ENCODE peak calls at places on chromosomes 6 and 20, in six cellular contexts. K is OCI-LY7, N is upper lobe of left lung, D is ovary, Y is HCT116, R is GM23338. Q is an unnamed sample.

GRCh38 chr6:7901056-7901455 is 9.5 kb downstream of the TXNDC5 start:
- DNase-seq in D (no peak), K (no peak), N (no peak), R (no peak), Y (no peak), Q (no peak)

GRCh38 chr6:67433124-67433523 is 1202.0 kb upstream of the ADGRB3 start:
- DNase-seq in D (no peak), R (no peak), N (no peak), K (no peak), Y (no peak), Q (no peak)

GRCh38 chr6:166300357-166300987 is 7.7 kb downstream of the PRR18 start:
- DNase-seq in R (no peak), Y (no peak), D (no peak), K (no peak), N (no peak), Q (no peak)

GRCh38 chr6:2353412-2354137 is 108.2 kb upstream of the GMDS start:
- DNase-seq in R (peak), K (peak), D (peak), N (no peak), Y (peak), Q (no peak)

GRCh38 chr6:43001843-43002242 is 11.9 kb downstream of the MEA1 start:
- DNase-seq in Y (no peak), K (no peak), R (no peak), D (no peak), N (no peak), Q (no peak)

GRCh38 chr6:11769816-11770545 is 8.6 kb downstream of the ADTRP start:
- DNase-seq in Y (no peak), K (no peak), R (peak), N (no peak), D (no peak), Q (no peak)

GRCh38 chr6:161079566-161080262 is 88.1 kb downstream of the MAP3K4 start:
- DNase-seq in R (no peak), D (no peak), Y (no peak), N (no peak), K (no peak), Q (no peak)

GRCh38 chr6:3438190-3439167 is 18.4 kb downstream of the SLC22A23 start:
- DNase-seq in N (no peak), Y (no peak), R (no peak), K (no peak), D (no peak), Q (peak)

GRCh38 chr6:142566628-142567396 is 265.0 kb downstream of the ADGRG6 start:
- DNase-seq in N (peak), K (peak), Y (peak), D (no peak), R (peak), Q (no peak)

GRCh38 chr6:92826633-92827032 is 592.7 kb downstream of the EPHA7 start:
- DNase-seq in K (peak), Y (no peak), R (no peak), D (no peak), N (no peak), Q (no peak)

GRCh38 chr6:136103763-136104311 is 146.3 kb downstream of the MTFR2 start:
- DNase-seq in D (no peak), Y (no peak), K (no peak), R (peak), N (no peak), Q (peak)

GRCh38 chr6:130206474-130206873 is 16.3 kb downstream of the SAMD3 start:
- DNase-seq in R (no peak), N (no peak), Y (no peak), K (no peak), D (no peak), Q (no peak)

GRCh38 chr6:129163551-129163950 is 280.6 kb downstream of the LAMA2 start:
- DNase-seq in Y (no peak), N (no peak), D (no peak), K (no peak), R (no peak), Q (no peak)

GRCh38 chr6:116568111-116568510 is 3.2 kb upstream of the RWDD1 start:
- DNase-seq in R (no peak), D (no peak), N (no peak), K (no peak), Y (no peak), Q (no peak)

GRCh38 chr20:25275813-25276532 is 28.1 kb downstream of the PYGB start:
- DNase-seq in D (peak), N (peak), R (no peak), Y (no peak), K (no peak), Q (peak)

GRCh38 chr6:145155411-145155810 is 579.9 kb downstream of the EPM2A start:
- DNase-seq in N (no peak), R (no peak), D (no peak), K (no peak), Y (no peak), Q (no peak)

GRCh38 chr6:93644611-93645010 is 225.3 kb upstream of the EPHA7 start:
- DNase-seq in K (no peak), R (no peak), Y (no peak), N (no peak), D (no peak), Q (no peak)

GRCh38 chr6:30325150-30325872 is 1.4 kb upstream of the TRIM39 start:
- DNase-seq in D (no peak), Y (no peak), N (no peak), K (peak), R (peak), Q (no peak)

GRCh38 chr6:158879180-158879579 is 60.0 kb upstream of the EZR start:
- DNase-seq in Y (no peak), D (no peak), R (peak), N (no peak), K (no peak), Q (no peak)

GRCh38 chr6:153698001-153698400 is 341.0 kb upstream of the OPRM1 start:
- DNase-seq in N (no peak), D (no peak), K (no peak), R (no peak), Y (no peak), Q (no peak)

GRCh38 chr6:44439270-44440045 is 52.0 kb downstream of the CDC5L start:
- DNase-seq in N (no peak), Y (no peak), D (no peak), R (no peak), K (no peak), Q (no peak)

GRCh38 chr20:53609501-53610445 is 16.1 kb upstream of the ZNF217 start:
- DNase-seq in R (peak), D (peak), Y (no peak), N (no peak), K (peak), Q (peak)

GRCh38 chr20:53608456-53609413 is 15.1 kb upstream of the ZNF217 start:
- DNase-seq in D (peak), Y (no peak), N (peak), K (no peak), R (peak), Q (peak)

GRCh38 chr20:53613748-53614147 is 20.1 kb upstream of the ZNF217 start:
- DNase-seq in D (no peak), Y (no peak), N (no peak), K (no peak), R (no peak), Q (no peak)

GRCh38 chr20:53608071-53608455 is 14.4 kb upstream of the ZNF217 start:
- DNase-seq in N (peak), D (no peak), Y (no peak), R (no peak), K (no peak), Q (no peak)

DNA sequence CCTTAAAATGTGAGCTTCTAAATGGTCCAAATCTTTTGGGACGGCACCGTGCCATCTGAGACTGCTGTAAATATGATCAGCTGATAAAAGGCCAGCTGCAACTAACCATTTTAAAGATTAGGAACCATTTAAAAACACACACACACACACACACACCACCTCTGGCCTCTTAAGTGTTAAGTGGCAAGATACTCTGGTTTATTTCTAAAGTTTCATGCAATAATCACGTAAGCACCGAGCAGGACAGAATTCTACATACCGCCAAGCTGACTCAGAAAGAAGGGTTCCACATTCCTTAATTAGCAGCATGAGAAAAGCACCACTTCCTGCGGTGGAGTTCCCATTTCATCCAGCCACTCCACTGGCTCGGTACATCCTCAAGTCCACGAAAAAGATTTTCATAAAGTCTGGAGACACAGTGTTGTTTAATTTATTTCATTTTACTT is 17.8 kb upstream of the ZNF217 start:
- DNase-seq in D (no peak), R (peak), N (no peak), K (peak), Y (peak), Q (no peak)
- H3K4me3 ChIP-seq in D (no peak), R (no peak), N (no peak), K (peak), Y (peak), Q (peak)

DNA sequence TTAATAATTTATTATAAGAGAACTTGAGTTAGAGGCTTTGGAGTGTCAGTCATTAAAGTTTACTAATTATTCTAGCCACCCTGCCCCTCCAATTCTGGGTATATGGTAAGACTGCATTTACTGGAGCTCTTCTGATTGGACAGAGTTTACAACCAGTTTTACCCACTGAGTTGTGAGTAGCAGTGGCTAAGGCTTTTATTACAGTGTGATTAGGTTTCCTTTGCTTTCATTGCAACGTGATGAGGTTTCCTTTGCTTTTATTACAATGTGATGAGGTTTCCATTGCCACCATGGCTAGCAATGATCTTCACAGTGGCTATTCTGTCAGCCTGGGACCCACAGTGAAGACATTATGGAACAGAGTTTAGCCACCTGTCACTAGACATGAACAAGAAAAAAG is 710.1 kb upstream of the FLRT3 start:
- DNase-seq in K (no peak), R (no peak), N (no peak), D (no peak), Y (no peak), Q (no peak)
- H3K4me3 ChIP-seq in K (no peak), R (no peak), N (no peak), D (no peak), Y (no peak), Q (no peak)

GRCh38 chr6:35669441-35669776 is 19.3 kb downstream of the FKBP5 start:
- DNase-seq in Y (no peak), K (peak), N (no peak), R (no peak), D (no peak), Q (no peak)
- H3K4me3 ChIP-seq in Y (no peak), K (peak), N (peak), R (no peak), D (no peak), Q (peak)

GRCh38 chr6:143675327-143675900 is 2.4 kb upstream of the PHACTR2 start:
- DNase-seq in Y (no peak), D (no peak), R (no peak), K (no peak), N (no peak), Q (no peak)

GRCh38 chr6:143675946-143676345 is 1.8 kb upstream of the PHACTR2 start:
- DNase-seq in D (no peak), R (no peak), K (no peak), Y (no peak), N (no peak), Q (no peak)

GRCh38 chr6:143674466-143675114 is 3.2 kb upstream of the PHACTR2 start:
- DNase-seq in R (no peak), K (no peak), Y (no peak), N (no peak), D (no peak), Q (no peak)

GRCh38 chr6:143676437-143677045 is 1.2 kb upstream of the PHACTR2 start:
- DNase-seq in N (no peak), K (no peak), R (peak), Y (no peak), D (no peak), Q (no peak)

GRCh38 chr6:143673638-143674037 is 4.1 kb upstream of the PHACTR2 start:
- DNase-seq in Y (peak), K (no peak), R (peak), D (no peak), N (no peak), Q (no peak)
- H3K4me3 ChIP-seq in Y (peak), K (no peak), R (no peak), D (no peak), N (no peak), Q (no peak)

DNA sequence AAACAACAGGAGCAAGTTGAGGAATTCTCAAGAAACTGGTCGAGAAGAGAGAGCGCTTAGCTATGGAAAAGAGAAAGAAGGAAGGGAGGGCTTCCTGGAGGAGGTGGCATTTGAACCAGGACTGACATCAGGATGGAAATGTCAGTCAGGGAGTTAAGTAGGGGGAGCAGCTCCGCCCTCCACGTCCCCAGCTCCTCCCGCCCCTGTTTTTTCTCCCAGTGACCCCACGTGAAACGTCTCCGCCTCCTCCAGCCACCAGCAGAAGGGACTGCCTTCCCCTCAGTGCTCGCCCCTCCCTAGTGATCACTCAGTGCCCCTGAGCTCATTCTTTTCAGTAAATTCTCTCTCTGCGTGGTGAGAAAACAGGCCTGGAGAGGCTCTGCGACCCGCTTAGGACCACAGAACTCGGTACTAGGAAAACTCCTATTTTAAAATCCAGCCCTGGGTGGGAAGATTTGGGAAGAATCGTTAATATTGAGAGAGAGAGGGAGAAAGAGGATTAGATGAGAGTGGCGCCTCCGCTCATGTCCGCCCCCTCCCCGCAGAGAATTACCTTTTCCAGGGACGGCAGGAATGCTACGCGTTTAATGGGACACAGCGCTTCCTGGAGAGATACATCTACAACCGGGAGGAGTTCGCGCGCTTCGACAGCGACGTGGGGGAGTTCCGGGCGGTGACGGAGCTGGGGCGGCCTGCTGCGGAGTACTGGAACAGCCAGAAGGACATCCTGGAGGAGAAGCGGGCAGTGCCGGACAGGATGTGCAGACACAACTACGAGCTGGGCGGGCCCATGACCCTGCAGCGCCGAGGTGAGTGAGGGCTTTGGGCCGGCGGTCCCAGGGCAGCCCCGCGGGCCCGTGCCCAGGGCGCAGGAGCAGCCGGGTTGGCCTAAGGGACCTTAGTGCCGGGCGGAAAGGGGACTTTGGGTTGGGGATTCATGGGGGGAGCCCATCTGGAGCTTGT is 4.6 kb downstream of the HLA-DPB1 start:
- DNase-seq in N (peak), R (peak), Y (no peak), D (peak), K (no peak), Q (peak)
- H3K4me3 ChIP-seq in N (peak), R (peak), Y (no peak), D (peak), K (no peak), Q (peak)

GRCh38 chr6:132490024-132490423 is 22.9 kb downstream of the STX7 start:
- DNase-seq in N (no peak), R (peak), K (peak), Y (no peak), D (no peak), Q (peak)
- H3K4me3 ChIP-seq in N (no peak), R (no peak), K (peak), Y (no peak), D (no peak), Q (no peak)

DNA sequence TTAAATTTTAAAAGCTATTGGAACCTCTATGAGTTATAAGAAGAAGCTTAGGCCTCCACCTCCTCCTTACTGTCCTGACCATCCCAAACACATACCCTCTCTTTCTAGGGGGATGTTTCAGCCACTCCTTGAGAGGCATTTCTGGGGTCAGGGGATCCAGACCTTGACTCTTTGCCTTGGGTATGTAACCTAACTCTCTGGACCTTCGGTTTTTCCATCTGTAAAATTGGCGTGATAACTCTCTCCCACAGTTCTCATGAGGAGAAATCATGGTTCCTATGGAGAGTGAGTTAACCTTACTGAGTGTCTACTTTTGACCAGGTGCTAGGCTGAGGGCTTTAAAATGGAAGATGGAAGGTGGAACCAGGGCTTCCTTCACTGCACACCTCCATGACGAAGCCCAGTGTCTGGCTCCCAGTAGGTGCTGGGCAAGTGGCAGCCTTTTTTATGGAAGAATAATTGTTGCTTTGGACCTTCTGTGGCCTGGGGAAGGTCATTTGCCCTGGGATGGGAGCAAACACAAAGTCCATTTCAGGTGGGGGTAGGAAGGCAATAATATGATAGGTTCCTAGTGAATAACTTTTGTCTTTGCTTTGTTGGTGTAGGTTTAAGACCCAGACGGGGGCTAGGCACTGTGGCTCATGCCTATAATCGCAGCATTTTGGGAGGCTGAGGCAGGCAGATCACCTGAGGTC is 18.4 kb downstream of the FOXP4 start:
- DNase-seq in R (no peak), Y (no peak), D (no peak), N (no peak), K (no peak), Q (peak)
- H3K4me3 ChIP-seq in R (no peak), Y (no peak), D (no peak), N (no peak), K (no peak), Q (no peak)

Q was measured in psoas muscle.